ENCODE peak calls at places on chromosomes 12 and 14, in five cellular contexts. U, N, W, E and X are unnamed samples.

GRCh38 chr12:132167610-132168310 is 23.5 kb downstream of the NOC4L start:
- DNase-seq in W (no peak), U (no peak), E (no peak), N (no peak), X (no peak)

GRCh38 chr14:37447883-37448391 is 147.1 kb downstream of the FOXA1 start:
- DNase-seq in W (no peak), U (no peak), E (no peak), N (no peak), X (no peak)

GRCh38 chr12:94150483-94151225 is 2.3 kb downstream of the PLXNC1 start:
- DNase-seq in N (peak; percentile 32), E (no peak), U (peak; percentile 43), W (peak; percentile 31), X (no peak)

GRCh38 chr12:71810905-71811304 is 28.7 kb upstream of the TBC1D15 start:
- DNase-seq in W (no peak), E (no peak), N (no peak), U (no peak), X (no peak)

GRCh38 chr12:106342397-106343212 is 14.9 kb upstream of the POLR3B start:
- DNase-seq in W (peak; percentile 49), E (peak; percentile 86), N (peak; percentile 61), U (peak; percentile 54), X (no peak)

GRCh38 chr12:75048763-75049162 is 160.9 kb downstream of the KCNC2 start:
- DNase-seq in U (no peak), W (no peak), E (no peak), N (no peak), X (no peak)

GRCh38 chr14:97164014-97164413 is 366.8 kb downstream of the VRK1 start:
- DNase-seq in E (no peak), N (no peak), U (no peak), W (no peak), X (no peak)

GRCh38 chr12:132488127-132489077 is 1.5 kb upstream of the FBRSL1 start:
- DNase-seq in N (peak; percentile 55), U (peak; percentile 69), W (no peak), E (no peak), X (no peak)

GRCh38 chr12:100128509-100128908 is 14.2 kb downstream of the BLTP3B start:
- DNase-seq in W (no peak), U (peak; percentile 29), E (no peak), N (peak; percentile 59), X (no peak)

GRCh38 chr14:99604766-99605298 is 825 bp upstream of the CCDC85C start:
- DNase-seq in E (no peak), U (peak; percentile 33), N (no peak), W (no peak), X (no peak)

GRCh38 chr12:107236824-107237467 is 143.6 kb upstream of the CRY1 start:
- DNase-seq in U (no peak), E (no peak), W (no peak), N (no peak), X (no peak)

GRCh38 chr12:56487448-56488040 is 417 bp downstream of the GLS2 start:
- DNase-seq in E (peak; percentile 80), W (peak; percentile 52), U (peak; percentile 52), N (peak; percentile 46), X (no peak)

GRCh38 chr12:26177303-26177702 is 18.1 kb upstream of the SSPN start:
- DNase-seq in E (no peak), U (peak; percentile 61), W (no peak), N (no peak), X (no peak)
- TF ChIP-seq POLR2AphosphoS5 in E (no peak), U (no peak), W (no peak), N (no peak), X (no peak)

GRCh38 chr12:11879306-11879705 is 191.4 kb upstream of the BCL2L14 start:
- DNase-seq in N (no peak), E (no peak), U (no peak), W (no peak), X (no peak)
- H3K4me1 ChIP-seq in N (peaks cover 42% of the 10 kb centered on the region), E (peaks cover 37% of the 10 kb centered on the region), U (peaks cover 73% of the 10 kb centered on the region), W (peaks cover 96% of the 10 kb centered on the region), X (peaks cover 75% of the 10 kb centered on the region)

GRCh38 chr12:112506513-112507166 is 87.9 kb downstream of the PTPN11 start:
- DNase-seq in W (no peak), E (no peak), U (no peak), N (no peak), X (no peak)

DNA sequence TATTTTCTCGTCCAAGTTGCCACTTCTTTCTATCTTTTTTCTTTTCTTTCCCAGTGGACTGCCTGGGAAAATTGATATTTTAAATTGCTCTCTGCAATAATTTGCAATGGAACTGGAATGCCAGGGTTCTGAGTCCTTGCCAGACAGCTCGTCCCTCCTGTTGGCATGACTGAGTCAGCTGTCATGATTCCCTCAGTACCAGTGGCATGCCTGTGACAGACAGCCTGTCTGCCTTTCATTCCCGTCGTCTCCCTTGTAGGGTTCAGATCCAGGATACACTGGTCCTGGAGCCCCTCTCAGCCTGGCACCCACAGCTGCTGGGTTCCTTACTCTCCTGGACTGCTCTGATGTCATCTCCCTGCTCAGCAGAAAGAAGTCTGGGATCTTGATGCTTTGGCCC is 84.8 kb downstream of the PTPN11 start:
- DNase-seq in U (no peak), E (no peak), W (no peak), N (no peak), X (no peak)
- TF ChIP-seq POLR2AphosphoS5 in U (no peak), E (no peak), W (no peak), N (no peak), X (no peak)

GRCh38 chr14:53615254-53615653 is 341.4 kb downstream of the BMP4 start:
- DNase-seq in U (no peak), E (no peak), N (no peak), W (no peak), X (no peak)

GRCh38 chr14:53608369-53608768 is 348.3 kb downstream of the BMP4 start:
- DNase-seq in N (no peak), W (peak; percentile 47), U (peak; percentile 64), E (no peak), X (no peak)

GRCh38 chr14:53613404-53614253 is 343.0 kb downstream of the BMP4 start:
- DNase-seq in E (no peak), U (peak; percentile 13), W (no peak), N (no peak), X (no peak)

GRCh38 chr14:53609009-53609408 is 347.6 kb downstream of the BMP4 start:
- DNase-seq in U (no peak), W (no peak), N (no peak), E (no peak), X (no peak)

GRCh38 chr14:53610947-53611346 is 345.7 kb downstream of the BMP4 start:
- DNase-seq in U (no peak), N (no peak), W (no peak), E (no peak), X (no peak)
- H3K4me1 ChIP-seq in U (peaks cover 10% of the 10 kb centered on the region), N (no peaks in the 10 kb centered on the region), W (no peaks in the 10 kb centered on the region), E (peaks cover 5% of the 10 kb centered on the region), X (no peaks in the 10 kb centered on the region)

GRCh38 chr12:50218386-50218785 is 51.2 kb upstream of the CERS5 start:
- DNase-seq in U (no peak), E (no peak), W (no peak), N (no peak), X (no peak)
- TF ChIP-seq POLR2AphosphoS5 in U (no peak), E (no peak), W (no peak), N (no peak), X (no peak)

DNA sequence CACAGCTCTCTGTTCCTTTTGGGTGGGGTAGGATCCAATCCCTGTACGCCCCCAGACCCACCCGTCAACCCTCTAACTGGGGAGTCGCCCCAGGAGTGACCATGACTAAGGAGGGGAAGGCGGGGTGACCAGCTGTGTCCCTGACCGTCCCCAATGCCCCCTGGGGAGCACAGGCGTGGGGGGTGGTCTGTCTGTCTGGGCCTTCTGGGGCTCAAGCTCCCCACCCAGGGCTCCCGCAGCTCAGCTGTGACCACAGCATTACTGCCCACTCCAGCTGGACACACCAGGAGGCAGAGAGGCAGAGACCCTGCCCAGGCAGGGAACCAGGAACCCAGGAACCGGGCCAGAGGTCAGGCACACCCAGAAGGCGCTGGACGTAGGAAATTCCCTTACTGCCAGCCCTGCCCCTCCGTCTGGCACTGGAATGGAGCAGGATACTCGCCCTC is 871 bp downstream of the INF2 start:
- DNase-seq in W (peak; percentile 70), U (peak; percentile 76), E (no peak), N (peak; percentile 51), X (no peak)
- H3K4me1 ChIP-seq in W (peaks cover 82% of the 10 kb centered on the region), U (peaks cover 73% of the 10 kb centered on the region), E (peaks cover 87% of the 10 kb centered on the region), N (peaks cover 67% of the 10 kb centered on the region), X (peaks cover 76% of the 10 kb centered on the region)

GRCh38 chr12:4282103-4282891 is 8.7 kb downstream of the CCND2 start:
- DNase-seq in E (no peak), W (no peak), U (no peak), N (no peak), X (peak; percentile 64)
- TF ChIP-seq POLR2AphosphoS5 in E (no peak), W (no peak), U (no peak), N (no peak), X (no peak)

GRCh38 chr14:93964820-93965286 is 11.5 kb downstream of the ASB2 start:
- DNase-seq in U (no peak), W (no peak), N (no peak), E (no peak), X (no peak)

GRCh38 chr14:93964281-93964680 is 12.1 kb downstream of the ASB2 start:
- DNase-seq in E (no peak), N (no peak), W (no peak), U (no peak), X (no peak)

GRCh38 chr14:93965968-93966474 is 10.3 kb downstream of the ASB2 start:
- DNase-seq in W (no peak), N (no peak), U (no peak), E (no peak), X (no peak)

GRCh38 chr14:93963692-93964091 is 12.7 kb downstream of the ASB2 start:
- DNase-seq in N (no peak), W (no peak), E (no peak), U (no peak), X (no peak)

DNA sequence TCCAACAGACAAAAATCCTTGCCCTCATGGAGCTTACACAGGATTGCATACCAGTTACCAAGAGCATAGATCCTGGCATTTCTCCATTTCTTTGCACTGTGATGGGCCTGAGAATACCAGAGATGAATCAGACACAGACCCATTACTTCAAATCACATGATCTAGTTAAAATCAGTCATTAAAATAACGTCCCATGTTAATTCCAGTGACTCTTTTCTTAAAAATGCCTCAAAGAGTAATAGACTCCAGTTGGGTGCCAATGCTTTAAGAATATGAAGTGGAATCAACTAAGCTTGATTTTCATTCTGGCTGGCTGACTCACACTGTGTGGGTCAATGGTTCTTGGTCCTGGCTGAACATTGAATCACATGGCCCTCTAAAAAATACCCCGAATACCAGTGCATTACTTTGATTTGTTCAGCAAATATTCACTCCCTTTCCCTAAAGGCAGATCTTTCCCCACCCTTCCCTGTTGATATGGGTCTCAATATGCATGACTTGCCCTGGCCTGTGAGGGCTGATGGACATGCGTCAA is 11.0 kb downstream of the ASB2 start:
- DNase-seq in N (no peak), E (no peak), W (no peak), U (no peak), X (no peak)
- H3K4me1 ChIP-seq in N (no peaks in the 10 kb centered on the region), E (peaks cover 5% of the 10 kb centered on the region), W (peaks cover 81% of the 10 kb centered on the region), U (peaks cover 27% of the 10 kb centered on the region), X (peaks cover 79% of the 10 kb centered on the region)

GRCh38 chr14:24092960-24093900 is 881 bp upstream of the PCK2 start:
- DNase-seq in E (no peak), W (no peak), N (no peak), U (peak; percentile 25), X (no peak)
- TF ChIP-seq POLR2AphosphoS5 in E (no peak), W (no peak), N (no peak), U (no peak), X (no peak)